ENCODE peak calls at places on chromosomes 1 and 21, in nine cellular contexts. One of them, this sample, is unnamed.

GRCh38 chr1:116853680-116854191 is 56.0 kb upstream of the PTGFRN start:
- DNase-seq in neural progenitor cell: peak; percentile 30
- DNase-seq in mammary epithelial cell: peak; percentile 83
- DNase-seq in ascending aorta: no peak
- DNase-seq in mesendoderm: peak; percentile 95
- DNase-seq in heart right ventricle: no peak
- DNase-seq in tibial artery: no peak
- DNase-seq in aorta: no peak
- DNase-seq in ovary: no peak
- DNase-seq in this sample: no peak

GRCh38 chr1:22556391-22557104 is 6.7 kb upstream of the EPHA8 start:
- DNase-seq in ovary: no peak
- DNase-seq in aorta: no peak
- DNase-seq in neural progenitor cell: peak; percentile 67
- DNase-seq in mesendoderm: peak; percentile 82
- DNase-seq in ascending aorta: no peak
- DNase-seq in tibial artery: no peak
- DNase-seq in heart right ventricle: no peak
- DNase-seq in mammary epithelial cell: no peak
- DNase-seq in this sample: no peak

GRCh38 chr1:201190624-201191051 is at the start of gene IGFN1:
- DNase-seq in mammary epithelial cell: no peak
- DNase-seq in heart right ventricle: no peak
- DNase-seq in mesendoderm: peak; percentile 58
- DNase-seq in neural progenitor cell: peak; percentile 63
- DNase-seq in aorta: no peak
- DNase-seq in ascending aorta: no peak
- DNase-seq in tibial artery: no peak
- DNase-seq in ovary: no peak
- DNase-seq in this sample: no peak

GRCh38 chr21:29434081-29434480 is 135.4 kb downstream of the BACH1 start:
- DNase-seq in heart right ventricle: no peak
- DNase-seq in aorta: no peak
- DNase-seq in tibial artery: no peak
- DNase-seq in neural progenitor cell: no peak
- DNase-seq in mesendoderm: no peak
- DNase-seq in mammary epithelial cell: no peak
- DNase-seq in ascending aorta: no peak
- DNase-seq in ovary: no peak
- DNase-seq in this sample: no peak

GRCh38 chr21:18493420-18493819 is 89.8 kb upstream of the TMPRSS15 start:
- DNase-seq in mammary epithelial cell: peak; percentile 1
- DNase-seq in neural progenitor cell: no peak
- DNase-seq in tibial artery: no peak
- DNase-seq in ascending aorta: no peak
- DNase-seq in heart right ventricle: no peak
- DNase-seq in aorta: no peak
- DNase-seq in mesendoderm: peak; percentile 87
- DNase-seq in ovary: no peak
- DNase-seq in this sample: no peak

GRCh38 chr21:38327984-38328383 is 71.2 kb downstream of the KCNJ15 start:
- DNase-seq in heart right ventricle: no peak
- DNase-seq in mammary epithelial cell: no peak
- DNase-seq in aorta: no peak
- DNase-seq in mesendoderm: no peak
- DNase-seq in tibial artery: no peak
- DNase-seq in neural progenitor cell: no peak
- DNase-seq in ascending aorta: peak; percentile 27
- DNase-seq in ovary: no peak
- DNase-seq in this sample: no peak

GRCh38 chr21:45831991-45832740 is 149.4 kb upstream of the COL6A1 start:
- DNase-seq in mesendoderm: peak; percentile 34
- DNase-seq in neural progenitor cell: no peak
- DNase-seq in mammary epithelial cell: peak; percentile 28
- DNase-seq in heart right ventricle: no peak
- DNase-seq in ascending aorta: no peak
- DNase-seq in tibial artery: no peak
- DNase-seq in aorta: no peak
- DNase-seq in ovary: no peak
- DNase-seq in this sample: no peak

GRCh38 chr1:216223521-216223920 is 199.7 kb downstream of the USH2A start:
- DNase-seq in ascending aorta: no peak
- DNase-seq in mammary epithelial cell: no peak
- DNase-seq in heart right ventricle: no peak
- DNase-seq in tibial artery: no peak
- DNase-seq in neural progenitor cell: no peak
- DNase-seq in ovary: no peak
- DNase-seq in aorta: no peak
- DNase-seq in mesendoderm: no peak
- DNase-seq in this sample: no peak

GRCh38 chr1:7410156-7410555 is 360.9 kb upstream of the VAMP3 start:
- DNase-seq in mesendoderm: no peak
- DNase-seq in ovary: peak; percentile 1
- DNase-seq in tibial artery: peak; percentile 24
- DNase-seq in heart right ventricle: no peak
- DNase-seq in aorta: peak; percentile 28
- DNase-seq in ascending aorta: peak; percentile 22
- DNase-seq in neural progenitor cell: no peak
- DNase-seq in mammary epithelial cell: no peak
- DNase-seq in this sample: no peak

GRCh38 chr1:197774691-197775281 is 494 bp downstream of the DENND1B start:
- DNase-seq in ascending aorta: peak; percentile 68
- DNase-seq in neural progenitor cell: peak; percentile 77
- DNase-seq in mammary epithelial cell: peak; percentile 36
- DNase-seq in mesendoderm: peak; percentile 31
- DNase-seq in heart right ventricle: peak; percentile 64
- DNase-seq in ovary: peak; percentile 48
- DNase-seq in aorta: peak; percentile 67
- DNase-seq in tibial artery: peak; percentile 78
- DNase-seq in this sample: peak; percentile 60

GRCh38 chr1:181497870-181498269 is 14.6 kb downstream of the CACNA1E start:
- DNase-seq in tibial artery: no peak
- DNase-seq in neural progenitor cell: no peak
- DNase-seq in aorta: no peak
- DNase-seq in heart right ventricle: no peak
- DNase-seq in mammary epithelial cell: no peak
- DNase-seq in ascending aorta: no peak
- DNase-seq in ovary: no peak
- DNase-seq in mesendoderm: no peak
- DNase-seq in this sample: no peak

GRCh38 chr21:25938673-25939395 is 204.1 kb downstream of the GABPA start:
- DNase-seq in ascending aorta: no peak
- DNase-seq in heart right ventricle: no peak
- DNase-seq in mammary epithelial cell: no peak
- DNase-seq in neural progenitor cell: no peak
- DNase-seq in aorta: no peak
- DNase-seq in ovary: no peak
- DNase-seq in mesendoderm: peak; percentile 69
- DNase-seq in tibial artery: no peak
- DNase-seq in this sample: peak; percentile 14

GRCh38 chr1:30522031-30523004 is 201.1 kb downstream of the MATN1 start:
- DNase-seq in heart right ventricle: peak; percentile 73
- DNase-seq in tibial artery: peak; percentile 71
- DNase-seq in neural progenitor cell: no peak
- DNase-seq in mammary epithelial cell: peak; percentile 32
- DNase-seq in aorta: peak; percentile 70
- DNase-seq in mesendoderm: no peak
- DNase-seq in ascending aorta: peak; percentile 80
- DNase-seq in ovary: peak; percentile 13
- DNase-seq in this sample: peak; percentile 77

GRCh38 chr1:10941891-10942541 is 70.4 kb upstream of the TARDBP start:
- DNase-seq in tibial artery: no peak
- DNase-seq in heart right ventricle: peak; percentile 65
- DNase-seq in mesendoderm: peak; percentile 42
- DNase-seq in mammary epithelial cell: no peak
- DNase-seq in ascending aorta: no peak
- DNase-seq in aorta: peak; percentile 62
- DNase-seq in neural progenitor cell: peak; percentile 80
- DNase-seq in ovary: peak; percentile 25
- DNase-seq in this sample: no peak

GRCh38 chr1:172637522-172637921 is 21.4 kb upstream of the FASLG start:
- DNase-seq in tibial artery: no peak
- DNase-seq in neural progenitor cell: no peak
- DNase-seq in heart right ventricle: no peak
- DNase-seq in aorta: no peak
- DNase-seq in ascending aorta: no peak
- DNase-seq in mesendoderm: peak; percentile 15
- DNase-seq in ovary: no peak
- DNase-seq in mammary epithelial cell: peak; percentile 76
- DNase-seq in this sample: no peak

GRCh38 chr1:236128646-236129178 is 13.6 kb upstream of the GPR137B start:
- DNase-seq in mammary epithelial cell: peak; percentile 40
- DNase-seq in ascending aorta: no peak
- DNase-seq in tibial artery: no peak
- DNase-seq in neural progenitor cell: no peak
- DNase-seq in mesendoderm: no peak
- DNase-seq in ovary: no peak
- DNase-seq in aorta: no peak
- DNase-seq in heart right ventricle: no peak
- DNase-seq in this sample: no peak

GRCh38 chr1:201582261-201582951 is 43.5 kb downstream of the NAV1 start:
- DNase-seq in mesendoderm: peak; percentile 44
- DNase-seq in tibial artery: peak; percentile 59
- DNase-seq in heart right ventricle: no peak
- DNase-seq in aorta: peak; percentile 61
- DNase-seq in ascending aorta: no peak
- DNase-seq in neural progenitor cell: no peak
- DNase-seq in mammary epithelial cell: no peak
- DNase-seq in ovary: no peak
- DNase-seq in this sample: peak; percentile 27

GRCh38 chr1:113545210-113545609 is 154.9 kb downstream of the MAGI3 start:
- DNase-seq in mesendoderm: no peak
- DNase-seq in mammary epithelial cell: peak; percentile 68
- DNase-seq in ovary: no peak
- DNase-seq in heart right ventricle: no peak
- DNase-seq in ascending aorta: no peak
- DNase-seq in aorta: no peak
- DNase-seq in tibial artery: no peak
- DNase-seq in neural progenitor cell: no peak
- DNase-seq in this sample: no peak

GRCh38 chr1:29708381-29708780 is 472.1 kb downstream of the PTPRU start:
- DNase-seq in ascending aorta: no peak
- DNase-seq in mesendoderm: peak; percentile 7
- DNase-seq in tibial artery: no peak
- DNase-seq in aorta: no peak
- DNase-seq in ovary: no peak
- DNase-seq in neural progenitor cell: no peak
- DNase-seq in mammary epithelial cell: no peak
- DNase-seq in heart right ventricle: no peak
- DNase-seq in this sample: no peak

GRCh38 chr1:226717256-226717909 is 21.7 kb downstream of the ITPKB start:
- DNase-seq in neural progenitor cell: no peak
- DNase-seq in mesendoderm: no peak
- DNase-seq in mammary epithelial cell: no peak
- DNase-seq in tibial artery: no peak
- DNase-seq in ovary: no peak
- DNase-seq in aorta: peak; percentile 73
- DNase-seq in ascending aorta: no peak
- DNase-seq in heart right ventricle: peak; percentile 25
- DNase-seq in this sample: no peak

DNA sequence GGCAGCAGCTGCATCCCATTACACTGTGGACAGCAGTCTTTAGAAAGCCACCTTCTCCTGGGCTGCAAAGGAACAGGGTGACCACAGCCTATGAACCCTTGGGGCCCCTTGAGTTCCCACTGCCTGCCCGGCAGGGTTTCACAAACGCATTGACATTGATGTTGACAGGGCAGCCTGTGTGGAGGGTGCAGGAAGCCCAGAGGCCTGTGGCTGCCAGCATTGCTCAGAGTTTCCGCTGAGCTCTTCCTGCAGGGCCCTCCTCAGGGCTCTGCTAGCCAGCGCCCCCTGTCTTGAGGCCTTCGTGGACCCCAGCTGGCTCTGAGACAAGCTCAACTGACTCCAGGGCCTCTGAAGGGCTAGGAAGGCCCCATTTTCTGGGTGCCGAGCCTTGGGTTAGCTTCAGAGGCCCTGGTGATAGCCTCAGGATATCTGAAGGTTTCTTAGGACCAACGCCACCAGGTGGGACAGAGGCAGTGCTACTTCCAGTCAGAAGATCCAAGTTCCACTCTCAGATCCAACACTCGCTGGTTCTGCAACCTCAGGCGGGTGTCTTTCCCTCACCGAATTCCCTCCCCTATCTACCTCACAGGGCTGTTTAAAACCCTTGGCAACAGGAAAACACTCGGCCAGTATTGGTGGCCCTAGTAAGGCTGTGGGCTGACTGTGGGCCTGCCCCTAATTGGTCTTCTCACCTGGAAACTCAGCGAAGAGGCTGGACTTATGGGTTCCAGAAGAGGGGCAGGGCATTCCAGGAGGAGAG is 27.2 kb upstream of the EPS8L3 start:
- DNase-seq in ovary: peak; percentile 8
- DNase-seq in heart right ventricle: peak; percentile 63
- DNase-seq in neural progenitor cell: peak; percentile 34
- DNase-seq in aorta: peak; percentile 79
- DNase-seq in mammary epithelial cell: no peak
- DNase-seq in mesendoderm: peak; percentile 91
- DNase-seq in tibial artery: peak; percentile 74
- DNase-seq in ascending aorta: peak; percentile 75
- DNase-seq in this sample: peak; percentile 68
- H3K4me1 ChIP-seq in ovary: peaks cover 7% of the 10 kb centered on the region
- H3K4me1 ChIP-seq in heart right ventricle: peaks cover 39% of the 10 kb centered on the region
- H3K4me1 ChIP-seq in neural progenitor cell: peaks cover 19% of the 10 kb centered on the region
- H3K4me1 ChIP-seq in aorta: no peaks in the 10 kb centered on the region
- H3K4me1 ChIP-seq in mammary epithelial cell: peaks cover 34% of the 10 kb centered on the region
- H3K4me1 ChIP-seq in mesendoderm: peaks cover 20% of the 10 kb centered on the region
- H3K4me1 ChIP-seq in tibial artery: peaks cover 61% of the 10 kb centered on the region
- H3K4me1 ChIP-seq in ascending aorta: peaks cover 34% of the 10 kb centered on the region
- H3K4me1 ChIP-seq in this sample: peaks cover 39% of the 10 kb centered on the region

GRCh38 chr1:24319962-24320361 is 805 bp downstream of the GRHL3 start:
- DNase-seq in heart right ventricle: no peak
- DNase-seq in neural progenitor cell: no peak
- DNase-seq in tibial artery: no peak
- DNase-seq in aorta: no peak
- DNase-seq in ascending aorta: no peak
- DNase-seq in mammary epithelial cell: no peak
- DNase-seq in mesendoderm: no peak
- DNase-seq in ovary: no peak
- DNase-seq in this sample: no peak
- H3K4me1 ChIP-seq in heart right ventricle: peaks cover 15% of the 10 kb centered on the region
- H3K4me1 ChIP-seq in neural progenitor cell: peaks cover 31% of the 10 kb centered on the region
- H3K4me1 ChIP-seq in tibial artery: peaks cover 20% of the 10 kb centered on the region
- H3K4me1 ChIP-seq in aorta: no peaks in the 10 kb centered on the region
- H3K4me1 ChIP-seq in ascending aorta: peaks cover 6% of the 10 kb centered on the region
- H3K4me1 ChIP-seq in mammary epithelial cell: peaks cover 83% of the 10 kb centered on the region
- H3K4me1 ChIP-seq in mesendoderm: peaks cover 15% of the 10 kb centered on the region
- H3K4me1 ChIP-seq in ovary: peaks cover 5% of the 10 kb centered on the region
- H3K4me1 ChIP-seq in this sample: peaks cover 18% of the 10 kb centered on the region

GRCh38 chr1:93350322-93350721 is 4.6 kb downstream of the DR1 start:
- DNase-seq in neural progenitor cell: no peak
- DNase-seq in mammary epithelial cell: no peak
- DNase-seq in ascending aorta: no peak
- DNase-seq in heart right ventricle: no peak
- DNase-seq in aorta: no peak
- DNase-seq in ovary: no peak
- DNase-seq in mesendoderm: no peak
- DNase-seq in tibial artery: no peak
- DNase-seq in this sample: no peak
- H3K4me1 ChIP-seq in neural progenitor cell: peaks cover 22% of the 10 kb centered on the region
- H3K4me1 ChIP-seq in mammary epithelial cell: peaks cover 30% of the 10 kb centered on the region
- H3K4me1 ChIP-seq in ascending aorta: peaks cover 26% of the 10 kb centered on the region
- H3K4me1 ChIP-seq in heart right ventricle: peaks cover 31% of the 10 kb centered on the region
- H3K4me1 ChIP-seq in aorta: no peaks in the 10 kb centered on the region
- H3K4me1 ChIP-seq in ovary: peaks cover 1% of the 10 kb centered on the region
- H3K4me1 ChIP-seq in mesendoderm: no peaks in the 10 kb centered on the region
- H3K4me1 ChIP-seq in tibial artery: peaks cover 75% of the 10 kb centered on the region
- H3K4me1 ChIP-seq in this sample: peaks cover 59% of the 10 kb centered on the region

GRCh38 chr1:95438213-95438948 is 204.4 kb downstream of the RWDD3 start:
- DNase-seq in mesendoderm: peak; percentile 35
- DNase-seq in tibial artery: no peak
- DNase-seq in aorta: no peak
- DNase-seq in mammary epithelial cell: no peak
- DNase-seq in heart right ventricle: no peak
- DNase-seq in ascending aorta: no peak
- DNase-seq in ovary: no peak
- DNase-seq in neural progenitor cell: peak; percentile 53
- DNase-seq in this sample: no peak
- H3K4me1 ChIP-seq in mesendoderm: peaks cover 2% of the 10 kb centered on the region
- H3K4me1 ChIP-seq in tibial artery: no peaks in the 10 kb centered on the region
- H3K4me1 ChIP-seq in aorta: no peaks in the 10 kb centered on the region
- H3K4me1 ChIP-seq in mammary epithelial cell: no peaks in the 10 kb centered on the region
- H3K4me1 ChIP-seq in heart right ventricle: no peaks in the 10 kb centered on the region
- H3K4me1 ChIP-seq in ascending aorta: no peaks in the 10 kb centered on the region
- H3K4me1 ChIP-seq in ovary: no peaks in the 10 kb centered on the region
- H3K4me1 ChIP-seq in neural progenitor cell: peaks cover 25% of the 10 kb centered on the region
- H3K4me1 ChIP-seq in this sample: no peaks in the 10 kb centered on the region

This sample was measured in heart left ventricle.